ENCODE peak calls at places on chromosomes 11 and 22, in five cellular contexts. R, S, B, D and X are unnamed samples.

GRCh38 chr11:75474240-75474639 is 41.2 kb upstream of the KLHL35 start:
- DNase-seq in S (no peak), D (no peak), B (peak; percentile 39), R (no peak), X (no peak)

GRCh38 chr22:46070215-46070721 is 80.1 kb upstream of the PPARA start:
- DNase-seq in R (peak; percentile 56), B (peak; percentile 68), D (no peak), S (no peak), X (peak; percentile 70)

GRCh38 chr11:46298699-46299424 is 21.4 kb downstream of the CREB3L1 start:
- DNase-seq in B (peak; percentile 92), D (no peak), R (no peak), S (no peak), X (no peak)

GRCh38 chr11:2445107-2445947 is 519 bp downstream of the KCNQ1 start:
- DNase-seq in D (no peak), B (no peak), S (no peak), R (peak; percentile 40), X (no peak)

GRCh38 chr11:60987577-60988277 is 16.2 kb downstream of the CD6 start:
- DNase-seq in B (no peak), S (no peak), R (peak; percentile 85), D (no peak), X (no peak)

GRCh38 chr22:46065733-46066454 is 84.4 kb upstream of the PPARA start:
- DNase-seq in S (no peak), R (no peak), D (no peak), B (peak; percentile 58), X (no peak)

GRCh38 chr11:23490557-23491235 is 630.4 kb upstream of the CCDC179 start:
- DNase-seq in D (no peak), B (no peak), S (no peak), R (no peak), X (no peak)

GRCh38 chr22:39238124-39238466 is 6.7 kb downstream of the PDGFB start:
- DNase-seq in S (no peak), R (no peak), B (no peak), D (no peak), X (no peak)

GRCh38 chr11:131880976-131881375 is 510.6 kb downstream of the NTM start:
- DNase-seq in D (no peak), S (no peak), R (no peak), B (no peak), X (no peak)

GRCh38 chr11:18720086-18720810 is 5.7 kb downstream of the IGSF22 start:
- DNase-seq in R (no peak), S (no peak), B (peak; percentile 60), D (no peak), X (no peak)

GRCh38 chr22:28783786-28784671 is 11.5 kb downstream of the CCDC117 start:
- DNase-seq in S (no peak), R (no peak), B (no peak), D (no peak), X (no peak)

GRCh38 chr22:22098457-22099193 is 116.0 kb upstream of the TOP3B start:
- DNase-seq in S (no peak), R (no peak), B (no peak), D (no peak), X (no peak)

GRCh38 chr11:90757851-90758494 is 535.1 kb upstream of the CHORDC1 start:
- DNase-seq in D (no peak), R (no peak), B (no peak), S (no peak), X (no peak)

GRCh38 chr11:76700177-76701100 is 29.9 kb upstream of the LRRC32 start:
- DNase-seq in S (no peak), B (peak; percentile 99), R (no peak), D (no peak), X (no peak)

GRCh38 chr22:44726439-44726838 is 24.4 kb downstream of the PRR5 start:
- DNase-seq in R (no peak), D (no peak), S (no peak), B (no peak), X (no peak)

GRCh38 chr11:1746956-1747752 is 3.2 kb downstream of the IFITM10 start:
- DNase-seq in R (no peak), S (no peak), B (no peak), D (no peak), X (no peak)

GRCh38 chr11:34243620-34244493 is 114.0 kb downstream of the ABTB2 start:
- DNase-seq in R (peak; percentile 65), B (peak; percentile 51), D (no peak), S (no peak), X (peak; percentile 62)

GRCh38 chr11:44058275-44058674 is 7.8 kb upstream of the ACCS start:
- DNase-seq in B (no peak), R (no peak), S (no peak), D (no peak), X (no peak)

GRCh38 chr11:18865261-18865660 is 73.7 kb upstream of the PTPN5 start:
- DNase-seq in D (no peak), B (no peak), R (no peak), S (no peak), X (no peak)

GRCh38 chr22:36194971-36195370 is 6.6 kb downstream of the APOL4 start:
- DNase-seq in D (no peak), S (no peak), B (peak; percentile 78), R (peak; percentile 56), X (peak; percentile 54)

GRCh38 chr11:78595431-78596130 is 20.9 kb upstream of the NARS2 start:
- DNase-seq in D (no peak), R (no peak), B (no peak), S (no peak), X (no peak)

GRCh38 chr11:48093795-48094642 is 113.7 kb downstream of the PTPRJ start:
- DNase-seq in R (no peak), D (peak; percentile 30), S (no peak), B (peak; percentile 70), X (no peak)

GRCh38 chr22:41619979-41620645 is 731 bp downstream of the DESI1 start:
- DNase-seq in D (no peak), R (peak; percentile 56), S (no peak), B (no peak), X (peak; percentile 35)

GRCh38 chr11:96339704-96340554 is 3.1 kb downstream of the MAML2 start:
- DNase-seq in R (no peak), B (peak; percentile 61), D (no peak), S (peak; percentile 27), X (peak; percentile 39)

GRCh38 chr11:64234840-64235379 is 526 bp downstream of the VEGFB start:
- DNase-seq in B (no peak), S (no peak), D (no peak), R (peak; percentile 60), X (peak; percentile 76)

GRCh38 chr22:45170001-45170466 is 6.3 kb downstream of the NUP50 start:
- DNase-seq in R (peak; percentile 50), B (no peak), S (no peak), D (no peak), X (no peak)

GRCh38 chr11:27694992-27695391 is 5.3 kb downstream of the BDNF start:
- DNase-seq in R (no peak), D (peak; percentile 20), B (peak; percentile 53), S (no peak), X (no peak)

GRCh38 chr22:46737976-46738641 is at the start of gene CERK:
- DNase-seq in S (peak; percentile 66), B (peak; percentile 33), R (peak; percentile 73), D (no peak), X (peak; percentile 75)